ENCODE peak calls at places on chromosomes 2 and 18, in six cellular contexts. One of them, this sample, is unnamed.
A peak's percentile ranks its signal among the peaks of the same experiment; 100 is the strongest.

GRCh38 chr18:47174545-47175116 is 1.5 kb downstream of the IER3IP1 start:
- DNase-seq in H1: no peak
- DNase-seq in neuronal stem cell: no peak
- DNase-seq in mesenchymal stem cell: no peak
- DNase-seq in IMR-90: no peak
- DNase-seq in trophoblast cell: no peak
- DNase-seq in this sample: peak; percentile 30

GRCh38 chr2:21411796-21412195 is 288.0 kb downstream of the TDRD15 start:
- DNase-seq in H1: no peak
- DNase-seq in neuronal stem cell: no peak
- DNase-seq in mesenchymal stem cell: no peak
- DNase-seq in IMR-90: no peak
- DNase-seq in trophoblast cell: no peak
- DNase-seq in this sample: no peak

GRCh38 chr2:151258121-151258520 is 3.5 kb downstream of the RBM43 start:
- DNase-seq in H1: no peak
- DNase-seq in neuronal stem cell: no peak
- DNase-seq in mesenchymal stem cell: peak; percentile 78
- DNase-seq in IMR-90: peak; percentile 91
- DNase-seq in trophoblast cell: no peak
- DNase-seq in this sample: no peak

GRCh38 chr2:58334414-58334813 is 93.3 kb upstream of the FANCL start:
- DNase-seq in H1: no peak
- DNase-seq in neuronal stem cell: no peak
- DNase-seq in mesenchymal stem cell: no peak
- DNase-seq in IMR-90: no peak
- DNase-seq in trophoblast cell: no peak
- DNase-seq in this sample: no peak

GRCh38 chr2:168884990-168885389 is 5.2 kb downstream of the SPC25 start:
- DNase-seq in H1: no peak
- DNase-seq in neuronal stem cell: no peak
- DNase-seq in mesenchymal stem cell: no peak
- DNase-seq in IMR-90: peak; percentile 72
- DNase-seq in trophoblast cell: no peak
- DNase-seq in this sample: no peak

GRCh38 chr2:65161551-65162100 is 31.7 kb upstream of the RAB1A start:
- DNase-seq in H1: no peak
- DNase-seq in neuronal stem cell: peak; percentile 5
- DNase-seq in mesenchymal stem cell: no peak
- DNase-seq in IMR-90: no peak
- DNase-seq in trophoblast cell: no peak
- DNase-seq in this sample: peak; percentile 32

GRCh38 chr2:96153991-96154431 is 8.8 kb upstream of the DUSP2 start:
- DNase-seq in H1: no peak
- DNase-seq in neuronal stem cell: no peak
- DNase-seq in mesenchymal stem cell: no peak
- DNase-seq in IMR-90: no peak
- DNase-seq in trophoblast cell: no peak
- DNase-seq in this sample: no peak

GRCh38 chr2:229445013-229445412 is 173.9 kb upstream of the PID1 start:
- DNase-seq in H1: peak; percentile 13
- DNase-seq in neuronal stem cell: no peak
- DNase-seq in mesenchymal stem cell: peak; percentile 89
- DNase-seq in IMR-90: peak; percentile 92
- DNase-seq in trophoblast cell: peak; percentile 76
- DNase-seq in this sample: peak; percentile 41

GRCh38 chr2:44291281-44292248 is 16.3 kb downstream of the SLC3A1 start:
- DNase-seq in H1: no peak
- DNase-seq in neuronal stem cell: no peak
- DNase-seq in mesenchymal stem cell: peak; percentile 87
- DNase-seq in IMR-90: peak; percentile 75
- DNase-seq in trophoblast cell: peak; percentile 74
- DNase-seq in this sample: peak; percentile 84

GRCh38 chr2:55063226-55063625 is 13.0 kb upstream of the RTN4 start:
- DNase-seq in H1: no peak
- DNase-seq in neuronal stem cell: no peak
- DNase-seq in mesenchymal stem cell: no peak
- DNase-seq in IMR-90: no peak
- DNase-seq in trophoblast cell: no peak
- DNase-seq in this sample: no peak

GRCh38 chr18:22572321-22572720 is 154.6 kb upstream of the CTAGE1 start:
- DNase-seq in H1: no peak
- DNase-seq in neuronal stem cell: no peak
- DNase-seq in mesenchymal stem cell: no peak
- DNase-seq in IMR-90: no peak
- DNase-seq in trophoblast cell: no peak
- DNase-seq in this sample: peak; percentile 36

GRCh38 chr2:242031481-242032019 is 162.0 kb downstream of the RTP5 start:
- DNase-seq in H1: no peak
- DNase-seq in neuronal stem cell: no peak
- DNase-seq in mesenchymal stem cell: peak; percentile 91
- DNase-seq in IMR-90: peak; percentile 95
- DNase-seq in trophoblast cell: no peak
- DNase-seq in this sample: no peak

GRCh38 chr2:45724329-45724728 is 72.9 kb downstream of the PRKCE start:
- DNase-seq in H1: no peak
- DNase-seq in neuronal stem cell: no peak
- DNase-seq in mesenchymal stem cell: peak; percentile 7
- DNase-seq in IMR-90: no peak
- DNase-seq in trophoblast cell: no peak
- DNase-seq in this sample: no peak

GRCh38 chr2:101356486-101356885 is 30.8 kb downstream of the CREG2 start:
- DNase-seq in H1: no peak
- DNase-seq in neuronal stem cell: no peak
- DNase-seq in mesenchymal stem cell: no peak
- DNase-seq in IMR-90: peak; percentile 39
- DNase-seq in trophoblast cell: peak; percentile 62
- DNase-seq in this sample: no peak

GRCh38 chr18:48667276-48668254 is 128.7 kb downstream of the CTIF start:
- DNase-seq in H1: no peak
- DNase-seq in neuronal stem cell: no peak
- DNase-seq in mesenchymal stem cell: no peak
- DNase-seq in IMR-90: peak; percentile 49
- DNase-seq in trophoblast cell: no peak
- DNase-seq in this sample: peak; percentile 79

GRCh38 chr2:241773511-241774418 is 2.9 kb upstream of the GAL3ST2 start:
- DNase-seq in H1: no peak
- DNase-seq in neuronal stem cell: no peak
- DNase-seq in mesenchymal stem cell: no peak
- DNase-seq in IMR-90: no peak
- DNase-seq in trophoblast cell: no peak
- DNase-seq in this sample: no peak

GRCh38 chr2:138919336-138919735 is 139.1 kb upstream of the NXPH2 start:
- DNase-seq in H1: no peak
- DNase-seq in neuronal stem cell: no peak
- DNase-seq in mesenchymal stem cell: no peak
- DNase-seq in IMR-90: no peak
- DNase-seq in trophoblast cell: no peak
- DNase-seq in this sample: no peak

GRCh38 chr2:31729442-31730092 is 148.8 kb upstream of the SRD5A2 start:
- DNase-seq in H1: no peak
- DNase-seq in neuronal stem cell: no peak
- DNase-seq in mesenchymal stem cell: peak; percentile 1
- DNase-seq in IMR-90: peak; percentile 35
- DNase-seq in trophoblast cell: no peak
- DNase-seq in this sample: peak; percentile 85

GRCh38 chr2:133253793-133254192 is 314.5 kb downstream of the NCKAP5 start:
- DNase-seq in H1: no peak
- DNase-seq in neuronal stem cell: no peak
- DNase-seq in mesenchymal stem cell: no peak
- DNase-seq in IMR-90: peak; percentile 72
- DNase-seq in trophoblast cell: no peak
- DNase-seq in this sample: no peak

GRCh38 chr2:197828464-197829135 is 24.2 kb downstream of the PLCL1 start:
- DNase-seq in H1: no peak
- DNase-seq in neuronal stem cell: no peak
- DNase-seq in mesenchymal stem cell: no peak
- DNase-seq in IMR-90: no peak
- DNase-seq in trophoblast cell: no peak
- DNase-seq in this sample: no peak

GRCh38 chr2:200761168-200761715 is 50.5 kb upstream of the BZW1 start:
- DNase-seq in H1: no peak
- DNase-seq in neuronal stem cell: no peak
- DNase-seq in mesenchymal stem cell: peak; percentile 59
- DNase-seq in IMR-90: peak; percentile 58
- DNase-seq in trophoblast cell: no peak
- DNase-seq in this sample: no peak

GRCh38 chr18:32319084-32319483 is 129.2 kb downstream of the MEP1B start:
- DNase-seq in H1: no peak
- DNase-seq in neuronal stem cell: no peak
- DNase-seq in mesenchymal stem cell: no peak
- DNase-seq in IMR-90: no peak
- DNase-seq in trophoblast cell: no peak
- DNase-seq in this sample: no peak

GRCh38 chr2:31110998-31111397 is 27.2 kb downstream of the GALNT14 start:
- DNase-seq in H1: no peak
- DNase-seq in neuronal stem cell: no peak
- DNase-seq in mesenchymal stem cell: no peak
- DNase-seq in IMR-90: no peak
- DNase-seq in trophoblast cell: no peak
- DNase-seq in this sample: no peak

GRCh38 chr18:24018299-24018910 is 3.9 kb downstream of the TTC39C start:
- DNase-seq in H1: no peak
- DNase-seq in neuronal stem cell: no peak
- DNase-seq in mesenchymal stem cell: no peak
- DNase-seq in IMR-90: no peak
- DNase-seq in trophoblast cell: no peak
- DNase-seq in this sample: no peak
- H3K18ac ChIP-seq in H1: peak overlapping the region; percentile 14
- H3K18ac ChIP-seq in neuronal stem cell: no peak overlapping the region
- H3K18ac ChIP-seq in mesenchymal stem cell: no peak overlapping the region
- H3K18ac ChIP-seq in IMR-90: no peak overlapping the region
- H3K18ac ChIP-seq in trophoblast cell: no peak overlapping the region
- H3K18ac ChIP-seq in this sample: no peak overlapping the region

GRCh38 chr2:217887841-217888665 is 114.7 kb downstream of the TNS1 start:
- DNase-seq in H1: no peak
- DNase-seq in neuronal stem cell: no peak
- DNase-seq in mesenchymal stem cell: no peak
- DNase-seq in IMR-90: peak; percentile 21
- DNase-seq in trophoblast cell: no peak
- DNase-seq in this sample: peak; percentile 41
- H3K36me3 ChIP-seq in H1: no peaks in the 10 kb centered on the region
- H3K36me3 ChIP-seq in neuronal stem cell: no peaks in the 10 kb centered on the region
- H3K36me3 ChIP-seq in mesenchymal stem cell: peaks cover 74% of the 10 kb centered on the region
- H3K36me3 ChIP-seq in IMR-90: peaks cover 68% of the 10 kb centered on the region
- H3K36me3 ChIP-seq in trophoblast cell: no peaks in the 10 kb centered on the region
- H3K36me3 ChIP-seq in this sample: no peaks in the 10 kb centered on the region

GRCh38 chr2:128642316-128642715 is 323.6 kb upstream of the HS6ST1 start:
- DNase-seq in H1: no peak
- DNase-seq in neuronal stem cell: no peak
- DNase-seq in mesenchymal stem cell: no peak
- DNase-seq in IMR-90: no peak
- DNase-seq in trophoblast cell: no peak
- DNase-seq in this sample: no peak

GRCh38 chr2:128640847-128641360 is 322.2 kb upstream of the HS6ST1 start:
- DNase-seq in H1: no peak
- DNase-seq in neuronal stem cell: no peak
- DNase-seq in mesenchymal stem cell: no peak
- DNase-seq in IMR-90: no peak
- DNase-seq in trophoblast cell: no peak
- DNase-seq in this sample: no peak

GRCh38 chr2:128640166-128640846 is 321.6 kb upstream of the HS6ST1 start:
- DNase-seq in H1: no peak
- DNase-seq in neuronal stem cell: no peak
- DNase-seq in mesenchymal stem cell: no peak
- DNase-seq in IMR-90: no peak
- DNase-seq in trophoblast cell: no peak
- DNase-seq in this sample: no peak

GRCh38 chr2:128642801-128643200 is 324.1 kb upstream of the HS6ST1 start:
- DNase-seq in H1: no peak
- DNase-seq in neuronal stem cell: no peak
- DNase-seq in mesenchymal stem cell: no peak
- DNase-seq in IMR-90: no peak
- DNase-seq in trophoblast cell: no peak
- DNase-seq in this sample: no peak

GRCh38 chr2:128641421-128642095 is 322.9 kb upstream of the HS6ST1 start:
- DNase-seq in H1: no peak
- DNase-seq in neuronal stem cell: no peak
- DNase-seq in mesenchymal stem cell: no peak
- DNase-seq in IMR-90: no peak
- DNase-seq in trophoblast cell: no peak
- DNase-seq in this sample: no peak
- H3K18ac ChIP-seq in H1: peak overlapping the region; percentile 34
- H3K18ac ChIP-seq in neuronal stem cell: peak overlapping the region; percentile 58
- H3K18ac ChIP-seq in mesenchymal stem cell: no peak overlapping the region
- H3K18ac ChIP-seq in IMR-90: no peak overlapping the region
- H3K18ac ChIP-seq in trophoblast cell: no peak overlapping the region
- H3K18ac ChIP-seq in this sample: no peak overlapping the region

GRCh38 chr2:231800493-231801091 is 14.3 kb downstream of the COPS7B start:
- DNase-seq in H1: no peak
- DNase-seq in neuronal stem cell: peak; percentile 24
- DNase-seq in mesenchymal stem cell: peak; percentile 41
- DNase-seq in IMR-90: peak; percentile 29
- DNase-seq in trophoblast cell: peak; percentile 12
- DNase-seq in this sample: peak; percentile 42
- H3K36me3 ChIP-seq in H1: peaks cover 14% of the 10 kb centered on the region
- H3K36me3 ChIP-seq in neuronal stem cell: peaks cover 83% of the 10 kb centered on the region
- H3K36me3 ChIP-seq in mesenchymal stem cell: peaks cover 37% of the 10 kb centered on the region
- H3K36me3 ChIP-seq in IMR-90: peaks cover 29% of the 10 kb centered on the region
- H3K36me3 ChIP-seq in trophoblast cell: peaks cover 47% of the 10 kb centered on the region
- H3K36me3 ChIP-seq in this sample: peaks cover 9% of the 10 kb centered on the region

GRCh38 chr2:38602136-38602731 is 494 bp downstream of the HNRNPLL start:
- DNase-seq in H1: no peak
- DNase-seq in neuronal stem cell: peak; percentile 48
- DNase-seq in mesenchymal stem cell: no peak
- DNase-seq in IMR-90: no peak
- DNase-seq in trophoblast cell: peak; percentile 11
- DNase-seq in this sample: peak; percentile 54
- H3K18ac ChIP-seq in H1: peak overlapping the region; percentile 96
- H3K18ac ChIP-seq in neuronal stem cell: peak overlapping the region; percentile 100
- H3K18ac ChIP-seq in mesenchymal stem cell: peak overlapping the region; percentile 92
- H3K18ac ChIP-seq in IMR-90: peak overlapping the region; percentile 80
- H3K18ac ChIP-seq in trophoblast cell: peak overlapping the region; percentile 97
- H3K18ac ChIP-seq in this sample: peak overlapping the region; percentile 86

DNA sequence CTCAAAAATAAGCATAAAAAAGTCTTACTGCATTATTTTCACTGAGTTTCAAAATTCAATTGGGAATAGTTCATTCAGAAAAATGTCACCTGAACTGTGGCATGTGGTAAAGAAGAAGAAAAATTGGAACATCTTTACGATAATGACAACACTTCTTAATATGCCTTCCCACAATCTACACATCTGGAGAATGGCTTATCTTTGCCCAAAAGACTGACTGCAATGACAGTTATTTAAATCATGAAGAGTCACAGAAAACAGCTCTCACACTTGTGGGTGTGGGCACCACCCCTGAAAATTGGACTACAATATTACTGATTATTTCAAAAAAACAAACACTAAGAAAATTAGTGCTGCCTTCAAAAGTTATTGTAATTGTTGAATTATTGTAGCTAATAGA is 152.3 kb downstream of the USP34 start:
- DNase-seq in H1: no peak
- DNase-seq in neuronal stem cell: no peak
- DNase-seq in mesenchymal stem cell: no peak
- DNase-seq in IMR-90: no peak
- DNase-seq in trophoblast cell: peak; percentile 3
- DNase-seq in this sample: no peak
- H3K36me3 ChIP-seq in H1: peaks cover 1% of the 10 kb centered on the region
- H3K36me3 ChIP-seq in neuronal stem cell: peaks cover 66% of the 10 kb centered on the region
- H3K36me3 ChIP-seq in mesenchymal stem cell: peaks cover 29% of the 10 kb centered on the region
- H3K36me3 ChIP-seq in IMR-90: peaks cover 19% of the 10 kb centered on the region
- H3K36me3 ChIP-seq in trophoblast cell: peaks cover 9% of the 10 kb centered on the region
- H3K36me3 ChIP-seq in this sample: no peaks in the 10 kb centered on the region